ENCODE peak calls at places on chromosomes 16 and 17, in seven cellular contexts. D is Peyer's patch, I is H1, H is cardiac muscle cell, P is AG09319, W is psoas muscle, E is endothelial cell of umbilical vein. X is an unnamed sample.

GRCh38 chr17:49108318-49108717 is 24.3 kb upstream of the B4GALNT2 start:
- DNase-seq in D (no peak), I (no peak), H (no peak), P (peak; percentile 35), W (no peak), E (no peak), X (no peak)

GRCh38 chr17:73325527-73325842 is 13.7 kb upstream of the CDC42EP4 start:
- DNase-seq in D (no peak), I (no peak), H (no peak), P (peak; percentile 85), W (no peak), E (no peak), X (no peak)

GRCh38 chr16:75329933-75330332 is 78.5 kb upstream of the BCAR1 start:
- DNase-seq in D (no peak), I (no peak), H (no peak), P (no peak), W (no peak), E (no peak), X (no peak)

GRCh38 chr16:54627616-54628015 is 303.0 kb upstream of the IRX5 start:
- DNase-seq in D (no peak), I (no peak), H (no peak), P (no peak), W (no peak), E (no peak), X (no peak)

GRCh38 chr17:45312477-45313418 is 4.1 kb downstream of the MAP3K14 start:
- DNase-seq in D (no peak), I (no peak), H (no peak), P (no peak), W (no peak), E (no peak), X (no peak)

GRCh38 chr16:85514601-85515318 is 98.4 kb upstream of the GSE1 start:
- DNase-seq in D (no peak), I (no peak), H (no peak), P (peak; percentile 85), W (peak; percentile 85), E (no peak), X (no peak)

GRCh38 chr17:66306413-66306812 is 4.0 kb downstream of the PRKCA start:
- DNase-seq in D (no peak), I (no peak), H (no peak), P (no peak), W (no peak), E (peak; percentile 20), X (no peak)

GRCh38 chr16:84553873-84554399 is 49.5 kb upstream of the MEAK7 start:
- DNase-seq in D (no peak), I (no peak), H (no peak), P (no peak), W (peak; percentile 8), E (no peak), X (no peak)

GRCh38 chr17:40176409-40177110 is 710 bp upstream of the RAPGEFL1 start:
- DNase-seq in D (peak; percentile 83), I (no peak), H (no peak), P (no peak), W (no peak), E (no peak), X (no peak)

GRCh38 chr17:80339118-80339517 is 75.8 kb upstream of the ENDOV start:
- DNase-seq in D (peak; percentile 77), I (no peak), H (no peak), P (no peak), W (no peak), E (no peak), X (no peak)

GRCh38 chr17:75459590-75460267 is 3.3 kb downstream of the TMEM94 start:
- DNase-seq in D (no peak), I (no peak), H (no peak), P (no peak), W (no peak), E (no peak), X (peak; percentile 19)

GRCh38 chr17:81100668-81101067 is 64.6 kb upstream of the PVALEF start:
- DNase-seq in D (no peak), I (no peak), H (no peak), P (no peak), W (no peak), E (no peak), X (no peak)

GRCh38 chr17:70776446-70776845 is 607.1 kb downstream of the KCNJ2 start:
- DNase-seq in D (no peak), I (no peak), H (no peak), P (no peak), W (no peak), E (no peak), X (no peak)

GRCh38 chr17:21215935-21216334 is 2.0 kb upstream of the TMEM11 start:
- DNase-seq in D (no peak), I (no peak), H (no peak), P (no peak), W (no peak), E (no peak), X (no peak)

GRCh38 chr16:10579965-10580918 is at the start of gene EMP2:
- DNase-seq in D (peak; percentile 85), I (peak; percentile 90), H (peak; percentile 92), P (peak; percentile 28), W (peak; percentile 86), E (peak; percentile 72), X (no peak)

GRCh38 chr16:22955461-22956145 is 141.6 kb downstream of the HS3ST2 start:
- DNase-seq in D (no peak), I (no peak), H (no peak), P (no peak), W (no peak), E (no peak), X (no peak)

GRCh38 chr16:58499615-58500328 is at the start of gene NDRG4:
- DNase-seq in D (peak; percentile 58), I (peak; percentile 81), H (peak; percentile 92), P (peak; percentile 60), W (no peak), E (peak; percentile 56), X (no peak)

GRCh38 chr17:31541559-31541958 is 150.1 kb downstream of the RAB11FIP4 start:
- DNase-seq in D (no peak), I (peak; percentile 48), H (peak; percentile 30), P (no peak), W (no peak), E (no peak), X (no peak)

GRCh38 chr17:72233981-72234380 is 113.2 kb downstream of the SOX9 start:
- DNase-seq in D (no peak), I (no peak), H (no peak), P (no peak), W (no peak), E (no peak), X (no peak)

GRCh38 chr17:72240333-72240732 is 119.5 kb downstream of the SOX9 start:
- DNase-seq in D (no peak), I (no peak), H (no peak), P (no peak), W (no peak), E (no peak), X (no peak)

GRCh38 chr17:72237223-72237622 is 116.4 kb downstream of the SOX9 start:
- DNase-seq in D (no peak), I (no peak), H (no peak), P (no peak), W (no peak), E (no peak), X (no peak)

GRCh38 chr17:72239548-72239947 is 118.7 kb downstream of the SOX9 start:
- DNase-seq in D (no peak), I (no peak), H (no peak), P (no peak), W (no peak), E (no peak), X (no peak)

GRCh38 chr17:72234951-72235350 is 114.1 kb downstream of the SOX9 start:
- DNase-seq in D (no peak), I (no peak), H (peak; percentile 11), P (no peak), W (no peak), E (no peak), X (no peak)
- TF ChIP-seq CTCF in D (no peak), I (no peak), H (no peak), P (no peak), W (no peak), E (no peak), X (no peak)

DNA sequence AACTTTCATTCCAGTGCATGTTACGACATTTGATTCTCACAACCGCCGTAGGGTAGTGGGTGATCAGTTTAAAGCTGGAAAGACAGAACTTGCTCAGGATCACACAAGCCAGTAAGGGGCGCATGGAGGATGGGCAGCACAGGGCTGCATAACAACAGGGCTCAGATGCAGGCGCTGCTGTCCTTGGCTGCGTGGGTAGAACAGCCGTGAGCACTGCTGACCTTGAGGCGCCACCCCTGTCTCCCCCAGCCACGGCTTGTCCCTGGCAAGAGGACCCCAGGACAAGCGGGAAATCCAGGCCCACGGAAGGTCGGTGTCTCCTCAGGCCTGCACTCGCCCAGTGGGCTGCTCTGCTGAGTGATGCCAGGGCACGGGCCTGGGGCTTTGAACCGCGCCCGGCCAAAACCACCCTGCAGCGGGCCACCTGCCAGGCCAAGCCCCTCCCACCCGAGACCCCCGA is 84.7 kb downstream of the LMF1 start:
- DNase-seq in D (no peak), I (peak; percentile 68), H (peak; percentile 50), P (no peak), W (peak; percentile 35), E (peak; percentile 26), X (no peak)
- TF ChIP-seq CTCF in D (no peak), I (no peak), H (no peak), P (no peak), W (no peak), E (no peak), X (no peak)

GRCh38 chr17:11391134-11391533 is 150.1 kb downstream of the SHISA6 start:
- DNase-seq in D (no peak), I (peak; percentile 73), H (no peak), P (no peak), W (no peak), E (no peak), X (no peak)
- TF ChIP-seq CTCF in D (no peak), I (peak; percentile 63), H (no peak), P (no peak), W (no peak), E (no peak), X (no peak)

GRCh38 chr16:89923640-89924297 is 627 bp downstream of the TUBB3 start:
- DNase-seq in D (peak; percentile 48), I (peak; percentile 81), H (no peak), P (no peak), W (no peak), E (no peak), X (no peak)

GRCh38 chr16:89924298-89924924 is 1.3 kb downstream of the TUBB3 start:
- DNase-seq in D (peak; percentile 47), I (peak; percentile 84), H (peak; percentile 68), P (no peak), W (no peak), E (peak; percentile 16), X (no peak)

GRCh38 chr16:89924925-89925307 is 1.8 kb downstream of the TUBB3 start:
- DNase-seq in D (no peak), I (no peak), H (no peak), P (no peak), W (no peak), E (no peak), X (no peak)

GRCh38 chr16:89922884-89923639 is at the start of gene TUBB3:
- DNase-seq in D (peak; percentile 77), I (peak; percentile 93), H (peak; percentile 87), P (peak; percentile 55), W (no peak), E (peak; percentile 83), X (no peak)

DNA sequence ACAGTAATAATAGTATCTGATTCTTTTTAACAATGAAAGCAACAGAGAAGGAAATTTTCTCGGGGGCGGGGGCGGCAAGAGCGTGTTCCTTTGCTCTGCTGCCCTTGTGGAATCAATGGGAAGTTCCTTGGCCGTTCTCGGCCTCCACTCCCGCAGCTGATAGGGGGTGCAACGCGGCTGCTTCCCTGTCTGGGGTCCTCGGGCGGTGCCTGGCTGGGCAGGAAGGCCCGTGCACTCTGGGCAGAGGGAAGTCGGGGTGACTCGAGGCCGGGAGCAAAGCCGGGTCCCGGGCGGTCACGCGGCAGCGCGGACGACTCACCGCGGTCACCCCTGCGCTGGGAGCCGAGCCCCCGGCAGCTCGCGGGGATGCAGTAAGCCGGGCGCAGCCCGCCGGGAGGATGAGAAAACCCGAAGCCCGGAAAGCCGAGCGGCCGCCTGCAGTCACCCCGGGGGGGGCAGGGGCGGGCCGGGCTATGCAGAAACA is 2.5 kb downstream of the TUBB3 start:
- DNase-seq in D (no peak), I (no peak), H (no peak), P (no peak), W (no peak), E (no peak), X (no peak)
- TF ChIP-seq CTCF in D (no peak), I (no peak), H (no peak), P (no peak), W (no peak), E (peak; percentile 11), X (no peak)

X was measured in natural killer cell.